ENCODE peak calls at places on chromosomes 7 and 10, in six cellular contexts. One of them, this sample, is unnamed.

GRCh38 chr7:37430126-37430525 is 18.5 kb downstream of the ELMO1 start:
- DNase-seq in A549: no peak
- DNase-seq in heart left ventricle: no peak
- DNase-seq in tibial nerve: no peak
- DNase-seq in breast epithelium: no peak
- DNase-seq in suprapubic skin: no peak
- DNase-seq in this sample: no peak

GRCh38 chr7:129911790-129912189 is 41.0 kb downstream of the UBE2H start:
- DNase-seq in suprapubic skin: no peak
- DNase-seq in heart left ventricle: no peak
- DNase-seq in A549: no peak
- DNase-seq in breast epithelium: no peak
- DNase-seq in tibial nerve: no peak
- DNase-seq in this sample: no peak

GRCh38 chr7:136386876-136387275 is 409.7 kb upstream of the MTPN start:
- DNase-seq in suprapubic skin: no peak
- DNase-seq in breast epithelium: no peak
- DNase-seq in A549: no peak
- DNase-seq in heart left ventricle: no peak
- DNase-seq in tibial nerve: no peak
- DNase-seq in this sample: no peak

GRCh38 chr10:93656155-93656554 is 43.8 kb downstream of the PDE6C start:
- DNase-seq in suprapubic skin: no peak
- DNase-seq in breast epithelium: no peak
- DNase-seq in heart left ventricle: no peak
- DNase-seq in A549: no peak
- DNase-seq in tibial nerve: no peak
- DNase-seq in this sample: no peak

GRCh38 chr7:149209518-149210269 is 14.3 kb downstream of the ZNF282 start:
- DNase-seq in A549: peak
- DNase-seq in breast epithelium: no peak
- DNase-seq in heart left ventricle: no peak
- DNase-seq in suprapubic skin: no peak
- DNase-seq in tibial nerve: peak
- DNase-seq in this sample: no peak

GRCh38 chr7:41436139-41436538 is 266.8 kb downstream of the INHBA start:
- DNase-seq in A549: no peak
- DNase-seq in tibial nerve: no peak
- DNase-seq in suprapubic skin: no peak
- DNase-seq in breast epithelium: no peak
- DNase-seq in heart left ventricle: no peak
- DNase-seq in this sample: no peak

GRCh38 chr10:55631071-55631654 is 729.9 kb downstream of the ZWINT start:
- DNase-seq in suprapubic skin: no peak
- DNase-seq in heart left ventricle: peak
- DNase-seq in A549: peak
- DNase-seq in tibial nerve: no peak
- DNase-seq in breast epithelium: peak
- DNase-seq in this sample: no peak

GRCh38 chr10:124105045-124105444 is 11.6 kb upstream of the CHST15 start:
- DNase-seq in A549: no peak
- DNase-seq in heart left ventricle: no peak
- DNase-seq in breast epithelium: no peak
- DNase-seq in suprapubic skin: no peak
- DNase-seq in tibial nerve: no peak
- DNase-seq in this sample: no peak

GRCh38 chr10:32408690-32409089 is 37.2 kb upstream of the CCDC7 start:
- DNase-seq in breast epithelium: no peak
- DNase-seq in tibial nerve: no peak
- DNase-seq in suprapubic skin: no peak
- DNase-seq in A549: no peak
- DNase-seq in heart left ventricle: no peak
- DNase-seq in this sample: no peak

GRCh38 chr7:28784166-28784870 is 173.8 kb downstream of the TRIL start:
- DNase-seq in breast epithelium: no peak
- DNase-seq in heart left ventricle: no peak
- DNase-seq in A549: no peak
- DNase-seq in suprapubic skin: no peak
- DNase-seq in tibial nerve: no peak
- DNase-seq in this sample: no peak

GRCh38 chr7:85172530-85172941 is 14.3 kb downstream of the SEMA3D start:
- DNase-seq in heart left ventricle: no peak
- DNase-seq in breast epithelium: no peak
- DNase-seq in suprapubic skin: no peak
- DNase-seq in A549: no peak
- DNase-seq in tibial nerve: no peak
- DNase-seq in this sample: no peak

GRCh38 chr10:6746782-6747181 is 166.7 kb upstream of the PRKCQ start:
- DNase-seq in tibial nerve: no peak
- DNase-seq in suprapubic skin: no peak
- DNase-seq in breast epithelium: no peak
- DNase-seq in heart left ventricle: no peak
- DNase-seq in A549: no peak
- DNase-seq in this sample: no peak

GRCh38 chr10:31101123-31101522 is 69.5 kb upstream of the ZNF438 start:
- DNase-seq in breast epithelium: no peak
- DNase-seq in A549: peak
- DNase-seq in heart left ventricle: no peak
- DNase-seq in tibial nerve: no peak
- DNase-seq in suprapubic skin: no peak
- DNase-seq in this sample: no peak

DNA sequence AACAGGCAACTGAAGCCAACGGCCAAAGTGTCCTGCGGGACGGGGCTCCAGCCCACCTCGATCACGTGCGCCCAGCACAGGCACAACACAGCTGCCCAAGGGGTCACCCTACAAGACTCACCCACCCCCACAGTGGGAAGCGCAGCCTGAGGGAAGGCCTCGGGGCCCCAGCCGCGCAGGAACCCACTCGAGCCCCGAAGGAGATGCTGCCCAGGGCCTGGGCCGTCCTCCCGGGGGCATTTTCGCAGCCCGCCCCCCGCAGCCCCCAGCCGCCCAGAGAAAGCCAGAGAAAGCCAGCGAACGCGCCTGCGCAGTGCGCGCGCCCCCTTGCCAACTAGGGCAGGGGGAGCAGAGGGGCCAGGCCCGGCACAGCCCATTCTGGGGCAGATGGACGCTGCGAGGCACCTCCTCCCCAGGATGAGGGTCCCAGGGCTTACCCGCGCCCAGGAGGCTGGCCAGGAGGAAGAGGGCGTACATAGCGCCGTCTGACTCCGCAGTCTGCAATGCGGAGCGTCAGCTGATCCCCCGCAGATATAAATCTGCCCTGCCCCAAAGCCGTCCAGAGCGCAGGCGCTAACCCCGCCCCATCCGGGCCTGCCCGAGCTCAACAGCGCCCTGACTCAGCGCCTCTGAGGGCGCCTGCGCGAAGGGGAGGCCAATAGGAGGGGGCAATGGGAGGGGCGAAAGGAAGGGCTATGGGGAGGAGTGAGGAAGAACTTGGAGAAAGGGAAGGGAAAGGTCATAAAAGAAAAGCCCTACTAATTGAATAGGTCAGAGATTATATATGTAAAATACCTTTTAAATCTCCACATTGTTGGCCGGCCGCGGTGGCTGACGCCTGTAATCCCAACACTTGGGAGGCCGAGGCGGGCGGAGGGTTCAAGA is at the start of gene PSAP:
- DNase-seq in suprapubic skin: peak
- DNase-seq in breast epithelium: peak
- DNase-seq in heart left ventricle: peak
- DNase-seq in tibial nerve: peak
- DNase-seq in A549: peak
- DNase-seq in this sample: peak
- TF ChIP-seq CTCF in suprapubic skin: no peak
- TF ChIP-seq CTCF in breast epithelium: peak
- TF ChIP-seq CTCF in heart left ventricle: no peak
- TF ChIP-seq CTCF in tibial nerve: peak
- TF ChIP-seq CTCF in A549: no peak
- TF ChIP-seq CTCF in this sample: no peak

GRCh38 chr10:78991187-78991586 is 77.6 kb upstream of the ZMIZ1 start:
- DNase-seq in heart left ventricle: no peak
- DNase-seq in breast epithelium: no peak
- DNase-seq in A549: no peak
- DNase-seq in tibial nerve: no peak
- DNase-seq in suprapubic skin: no peak
- DNase-seq in this sample: no peak

GRCh38 chr10:78993523-78993922 is 75.2 kb upstream of the ZMIZ1 start:
- DNase-seq in tibial nerve: no peak
- DNase-seq in suprapubic skin: no peak
- DNase-seq in breast epithelium: no peak
- DNase-seq in heart left ventricle: peak
- DNase-seq in A549: no peak
- DNase-seq in this sample: no peak

GRCh38 chr10:78995977-78996355 is 72.8 kb upstream of the ZMIZ1 start:
- DNase-seq in suprapubic skin: no peak
- DNase-seq in tibial nerve: no peak
- DNase-seq in breast epithelium: no peak
- DNase-seq in A549: no peak
- DNase-seq in heart left ventricle: no peak
- DNase-seq in this sample: no peak

GRCh38 chr10:78996449-78997129 is 72.2 kb upstream of the ZMIZ1 start:
- DNase-seq in breast epithelium: no peak
- DNase-seq in heart left ventricle: peak
- DNase-seq in tibial nerve: no peak
- DNase-seq in A549: no peak
- DNase-seq in suprapubic skin: no peak
- DNase-seq in this sample: no peak

DNA sequence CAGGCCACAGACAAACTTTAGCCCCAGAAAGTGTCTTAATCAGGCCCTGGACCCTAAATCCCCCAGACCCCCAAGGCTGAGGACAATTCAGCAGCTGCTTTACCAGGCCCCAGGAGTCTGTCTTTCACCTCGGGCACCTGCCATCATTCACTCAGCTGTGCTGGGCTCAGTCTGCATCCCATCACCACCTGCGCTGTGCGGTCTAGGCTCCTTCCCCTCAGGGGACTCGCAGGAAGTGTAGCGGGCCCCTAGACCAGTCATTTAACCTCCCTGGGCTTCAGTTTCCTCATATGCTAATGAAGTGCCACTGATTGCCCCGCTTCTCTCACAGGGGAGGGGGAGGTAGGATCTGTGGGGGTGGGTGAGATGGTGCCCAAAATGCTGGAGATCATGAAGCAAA is 76.4 kb upstream of the ZMIZ1 start:
- DNase-seq in breast epithelium: no peak
- DNase-seq in tibial nerve: no peak
- DNase-seq in heart left ventricle: peak
- DNase-seq in A549: no peak
- DNase-seq in suprapubic skin: no peak
- DNase-seq in this sample: no peak
- TF ChIP-seq POLR2A in breast epithelium: no peak
- TF ChIP-seq POLR2A in tibial nerve: no peak
- TF ChIP-seq POLR2A in heart left ventricle: no peak
- TF ChIP-seq POLR2A in A549: no peak
- TF ChIP-seq POLR2A in suprapubic skin: no peak
- TF ChIP-seq POLR2A in this sample: no peak

DNA sequence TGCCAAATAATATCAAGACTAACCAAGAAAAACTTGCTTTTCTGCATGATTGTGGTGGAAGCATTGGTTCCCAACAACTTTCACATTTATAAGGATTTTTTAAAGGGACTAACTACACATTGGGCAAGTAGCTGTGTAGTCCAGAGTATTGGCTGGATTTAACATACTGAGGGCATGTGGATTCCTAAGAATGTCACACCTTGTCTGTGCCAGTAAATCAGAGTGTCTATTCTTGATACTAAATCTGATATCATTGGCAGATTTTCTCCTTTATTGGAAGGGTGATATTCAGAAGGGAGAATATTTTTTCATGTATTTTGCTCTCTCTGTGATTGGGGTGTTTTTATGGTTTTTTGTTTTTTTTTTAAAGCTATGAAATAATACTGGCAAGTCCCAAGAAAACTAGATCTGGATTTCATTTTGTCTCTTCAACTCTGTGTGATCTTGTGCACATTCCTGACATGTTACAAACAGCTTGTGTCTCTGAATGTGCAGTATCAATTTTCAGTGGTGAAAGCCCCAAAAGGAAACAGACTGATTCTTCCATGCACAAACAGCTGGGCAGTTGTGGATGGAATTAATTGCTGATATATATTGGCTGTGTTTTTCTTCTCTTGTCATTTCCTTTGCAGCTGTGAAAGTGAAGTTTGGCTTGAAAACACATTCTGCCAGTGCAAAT is 67.3 kb downstream of the ADD3 start:
- DNase-seq in A549: no peak
- DNase-seq in suprapubic skin: no peak
- DNase-seq in breast epithelium: no peak
- DNase-seq in heart left ventricle: no peak
- DNase-seq in tibial nerve: no peak
- DNase-seq in this sample: no peak
- H3K27ac ChIP-seq in A549: peak
- H3K27ac ChIP-seq in suprapubic skin: peak
- H3K27ac ChIP-seq in breast epithelium: peak
- H3K27ac ChIP-seq in heart left ventricle: peak
- H3K27ac ChIP-seq in tibial nerve: peak
- H3K27ac ChIP-seq in this sample: peak

GRCh38 chr7:141072548-141073172 is 1.2 kb upstream of the TMEM178B start:
- DNase-seq in tibial nerve: peak
- DNase-seq in A549: peak
- DNase-seq in breast epithelium: peak
- DNase-seq in heart left ventricle: peak
- DNase-seq in suprapubic skin: no peak
- DNase-seq in this sample: peak
- TF ChIP-seq CTCF in tibial nerve: no peak
- TF ChIP-seq CTCF in A549: no peak
- TF ChIP-seq CTCF in breast epithelium: no peak
- TF ChIP-seq CTCF in heart left ventricle: no peak
- TF ChIP-seq CTCF in suprapubic skin: no peak
- TF ChIP-seq CTCF in this sample: no peak